ENCODE peak calls at places on chromosomes 13 and 19, in nine cellular contexts. A, Z, H, S, B, Q, J, M and K are unnamed samples.
A peak's percentile ranks its signal among the peaks of the same experiment; 100 is the strongest.

GRCh38 chr13:24911135-24911524 is 147.2 kb downstream of the RNF17 start:
- DNase-seq in Q (no peak), A (no peak), H (no peak), B (peak; percentile 13), J (no peak), Z (no peak), M (no peak), S (no peak), K (no peak)

GRCh38 chr19:38684078-38684861 is 36.8 kb downstream of the ACTN4 start:
- DNase-seq in Z (no peak), S (no peak), A (peak; percentile 59), J (peak; percentile 30), H (no peak), M (peak; percentile 97), B (peak; percentile 95), Q (no peak), K (no peak)

GRCh38 chr13:59112375-59112774 is 1051.4 kb downstream of the DIAPH3 start:
- DNase-seq in Q (no peak), M (peak; percentile 1), B (peak; percentile 95), H (peak; percentile 90), J (no peak), A (no peak), S (no peak), Z (no peak), K (no peak)

GRCh38 chr13:62293081-62293480 is 877.4 kb upstream of the PCDH20 start:
- DNase-seq in M (no peak), Q (no peak), B (peak; percentile 0), H (no peak), Z (no peak), A (no peak), J (no peak), S (no peak), K (no peak)

GRCh38 chr19:38666662-38667448 is 19.4 kb downstream of the ACTN4 start:
- DNase-seq in H (peak; percentile 72), Q (peak; percentile 26), J (no peak), Z (no peak), S (peak; percentile 70), A (no peak), M (peak; percentile 58), B (peak; percentile 85), K (no peak)

GRCh38 chr19:8611890-8612806 is 1.6 kb upstream of the ADAMTS10 start:
- DNase-seq in Q (no peak), A (peak; percentile 56), J (no peak), B (peak; percentile 84), S (peak; percentile 48), M (no peak), Z (no peak), H (no peak), K (no peak)

GRCh38 chr19:49689133-49690072 is at the start of gene ADM5:
- DNase-seq in A (no peak), B (no peak), Q (no peak), J (no peak), M (peak; percentile 52), H (no peak), S (no peak), Z (no peak), K (no peak)

GRCh38 chr19:42150353-42150752 is 18.1 kb upstream of the POU2F2 start:
- DNase-seq in H (no peak), Q (no peak), A (no peak), M (no peak), Z (no peak), B (no peak), S (no peak), J (no peak), K (no peak)

GRCh38 chr13:93752506-93752905 is 525.9 kb downstream of the GPC6 start:
- DNase-seq in B (no peak), J (no peak), Z (no peak), Q (no peak), A (no peak), S (no peak), H (no peak), M (no peak), K (no peak)

GRCh38 chr19:43749898-43750297 is 4.9 kb downstream of the SMG9 start:
- DNase-seq in M (no peak), Q (no peak), H (no peak), J (no peak), Z (no peak), S (no peak), B (no peak), A (no peak), K (no peak)

GRCh38 chr13:46321494-46322225 is 65.4 kb downstream of the RUBCNL start:
- DNase-seq in H (peak; percentile 74), Z (no peak), J (peak; percentile 55), S (peak; percentile 64), M (peak; percentile 40), A (no peak), Q (peak; percentile 45), B (peak; percentile 77), K (peak; percentile 35)

GRCh38 chr13:110055089-110055488 is 251.9 kb downstream of the COL4A1 start:
- DNase-seq in Z (no peak), H (no peak), M (no peak), A (no peak), Q (peak; percentile 41), B (peak; percentile 10), J (no peak), S (peak; percentile 21), K (no peak)

GRCh38 chr13:98470920-98471319 is 106.0 kb downstream of the STK24 start:
- DNase-seq in S (no peak), A (no peak), H (no peak), J (no peak), M (no peak), B (no peak), Q (no peak), Z (no peak), K (no peak)

GRCh38 chr19:4130635-4131438 is 6.9 kb upstream of the MAP2K2 start:
- DNase-seq in M (peak; percentile 99), Z (no peak), H (no peak), A (no peak), B (peak; percentile 74), J (no peak), Q (no peak), S (no peak), K (no peak)

GRCh38 chr19:34996978-34997640 is 3.0 kb upstream of the GRAMD1A start:
- DNase-seq in H (no peak), Z (no peak), S (peak; percentile 10), M (no peak), B (peak; percentile 80), A (no peak), Q (no peak), J (no peak), K (no peak)

GRCh38 chr19:36392916-36393673 is 14.1 kb upstream of the ZFP14 start:
- DNase-seq in Z (no peak), Q (no peak), B (no peak), H (no peak), J (no peak), M (no peak), S (no peak), A (no peak), K (no peak)

GRCh38 chr13:78998736-78999135 is 339.8 kb upstream of the OBI1 start:
- DNase-seq in A (no peak), Q (no peak), S (no peak), Z (no peak), H (no peak), B (no peak), M (no peak), J (no peak), K (no peak)

GRCh38 chr13:75495938-75496337 is 14.0 kb upstream of the TBC1D4 start:
- DNase-seq in J (no peak), H (no peak), B (peak; percentile 89), Z (no peak), A (no peak), Q (no peak), M (no peak), S (no peak), K (no peak)

GRCh38 chr19:40365010-40365409 is 16.5 kb downstream of the PLD3 start:
- DNase-seq in H (no peak), A (no peak), Q (no peak), Z (no peak), S (no peak), B (no peak), J (no peak), M (no peak), K (no peak)

GRCh38 chr19:3113100-3114017 is 19.2 kb downstream of the GNA11 start:
- DNase-seq in H (no peak), B (no peak), M (no peak), Q (no peak), Z (no peak), S (no peak), J (no peak), A (no peak), K (no peak)

GRCh38 chr19:15780595-15781418 is 6.7 kb upstream of the OR10H5 start:
- DNase-seq in H (peak; percentile 17), B (no peak), J (no peak), Q (no peak), S (no peak), M (peak; percentile 11), A (no peak), Z (no peak), K (no peak)

GRCh38 chr13:76350399-76350798 is 535.8 kb downstream of the KCTD12 start:
- DNase-seq in S (no peak), B (peak; percentile 69), A (no peak), Z (no peak), Q (no peak), H (no peak), M (no peak), J (no peak), K (no peak)

GRCh38 chr19:862529-863304 is 3.3 kb downstream of the CFD start:
- DNase-seq in H (no peak), J (peak; percentile 79), Q (no peak), B (peak; percentile 55), Z (no peak), S (peak; percentile 90), M (peak; percentile 60), A (no peak), K (peak; percentile 81)

GRCh38 chr13:71864981-71865857 is 1.8 kb downstream of the DACH1 start:
- DNase-seq in S (peak; percentile 26), B (no peak), Z (no peak), Q (no peak), J (no peak), A (no peak), H (no peak), M (peak; percentile 11), K (peak; percentile 9)

GRCh38 chr19:32195706-32196610 is 149.5 kb upstream of the ZNF507 start:
- DNase-seq in J (no peak), A (no peak), B (no peak), M (no peak), Q (no peak), Z (no peak), S (no peak), H (no peak), K (no peak)

GRCh38 chr19:13181747-13182388 is 31.7 kb downstream of the IER2 start:
- DNase-seq in A (no peak), Z (no peak), B (peak; percentile 77), H (peak; percentile 81), M (peak; percentile 38), J (no peak), Q (peak; percentile 80), S (peak; percentile 59), K (no peak)

GRCh38 chr13:41139296-41139966 is 6.8 kb upstream of the KBTBD6 start:
- DNase-seq in Q (no peak), J (no peak), Z (no peak), B (no peak), A (no peak), S (no peak), H (no peak), M (no peak), K (no peak)

GRCh38 chr13:29561918-29562317 is 33.6 kb downstream of the SLC7A1 start:
- DNase-seq in B (no peak), H (no peak), S (no peak), Q (no peak), Z (no peak), J (no peak), M (no peak), A (no peak), K (no peak)

GRCh38 chr19:31339405-31339804 is 9.8 kb downstream of the TSHZ3 start:
- DNase-seq in H (no peak), Z (no peak), S (no peak), A (no peak), J (no peak), M (no peak), B (peak; percentile 16), Q (no peak), K (no peak)

GRCh38 chr13:57443494-57443893 is 188.1 kb upstream of the PCDH17 start:
- DNase-seq in Q (no peak), M (no peak), J (no peak), Z (no peak), B (no peak), A (no peak), H (no peak), S (no peak), K (no peak)

GRCh38 chr13:42398542-42398941 is 126.6 kb downstream of the AKAP11 start:
- DNase-seq in Z (no peak), B (no peak), M (no peak), S (no peak), H (no peak), J (no peak), A (no peak), Q (no peak), K (no peak)